ENCODE peak calls at places on chromosome 13, in four cellular contexts. W is endothelial cell of umbilical vein, V is IMR-90, Q is SK-N-MC. G is an unnamed sample.

GRCh38 chr13:98847780-98848179 is 95.3 kb upstream of the SLC15A1 start:
- DNase-seq in W (no peak), V (no peak), Q (no peak), G (no peak)

GRCh38 chr13:36344173-36344572 is 2.0 kb downstream of the SPART start:
- DNase-seq in Q (no peak), V (peak), W (no peak), G (no peak)

GRCh38 chr13:48500652-48501197 is 32.2 kb downstream of the RCBTB2 start:
- DNase-seq in Q (peak), W (no peak), V (peak), G (no peak)

GRCh38 chr13:95677564-95678386 is 836 bp downstream of the DNAJC3 start:
- DNase-seq in Q (no peak), W (peak), V (peak), G (peak)

GRCh38 chr13:43905435-43906031 is 25.8 kb downstream of the LACC1 start:
- DNase-seq in W (peak), V (peak), Q (peak), G (peak)

GRCh38 chr13:31094331-31095015 is 67.2 kb downstream of the HSPH1 start:
- DNase-seq in Q (no peak), V (no peak), W (no peak), G (no peak)

GRCh38 chr13:113815151-113816058 is 48.5 kb downstream of the GAS6 start:
- DNase-seq in V (no peak), Q (no peak), W (peak), G (no peak)

GRCh38 chr13:46648166-46648607 is 95.2 kb downstream of the LRCH1 start:
- DNase-seq in Q (no peak), W (no peak), V (peak), G (peak)

GRCh38 chr13:71067164-71067815 is 799.7 kb downstream of the DACH1 start:
- DNase-seq in Q (no peak), V (no peak), W (peak), G (no peak)

GRCh38 chr13:46964789-46965527 is 68.1 kb upstream of the HTR2A start:
- DNase-seq in V (peak), Q (no peak), W (no peak), G (no peak)

GRCh38 chr13:51233117-51233826 is 11.1 kb downstream of the FAM124A start:
- DNase-seq in W (no peak), Q (no peak), V (no peak), G (no peak)

GRCh38 chr13:102097708-102098107 is 304.1 kb downstream of the FGF14 start:
- DNase-seq in Q (no peak), V (no peak), W (no peak), G (no peak)

GRCh38 chr13:53694814-53695533 is 666.4 kb downstream of the OLFM4 start:
- DNase-seq in W (no peak), Q (peak), V (no peak), G (no peak)

GRCh38 chr13:112526146-112526853 is 61.7 kb downstream of the TUBGCP3 start:
- DNase-seq in Q (no peak), V (no peak), W (no peak), G (no peak)

GRCh38 chr13:44972956-44973581 is 16.2 kb downstream of the NUFIP1 start:
- DNase-seq in V (peak), W (peak), Q (no peak), G (no peak)

GRCh38 chr13:108214511-108215383 is 589 bp downstream of the LIG4 start:
- DNase-seq in W (no peak), V (no peak), Q (no peak), G (peak)

GRCh38 chr13:52001120-52001731 is 10.0 kb downstream of the ATP7B start:
- DNase-seq in V (peak), Q (peak), W (peak), G (no peak)

GRCh38 chr13:72798817-72799216 is 16.9 kb downstream of the PIBF1 start:
- DNase-seq in Q (no peak), V (no peak), W (no peak), G (no peak)

GRCh38 chr13:30105381-30105780 is 202.0 kb downstream of the KATNAL1 start:
- DNase-seq in V (no peak), Q (no peak), W (no peak), G (no peak)

GRCh38 chr13:106867249-106867648 is 299.3 kb upstream of the ARGLU1 start:
- DNase-seq in V (no peak), W (peak), Q (no peak), G (no peak)

GRCh38 chr13:73673931-73674330 is 460.3 kb downstream of the KLF12 start:
- DNase-seq in W (no peak), V (no peak), Q (no peak), G (no peak)

GRCh38 chr13:98853791-98854191 is 101.3 kb upstream of the SLC15A1 start:
- DNase-seq in V (peak), W (no peak), Q (no peak), G (no peak)

GRCh38 chr13:105897575-105897974 is 637.9 kb downstream of the EFNB2 start:
- DNase-seq in V (no peak), Q (no peak), W (no peak), G (no peak)

GRCh38 chr13:113919761-113920160 is 54.1 kb downstream of the C13orf46 start:
- DNase-seq in W (no peak), V (no peak), Q (no peak), G (no peak)

GRCh38 chr13:34128661-34129060 is 310.7 kb downstream of the RFC3 start:
- DNase-seq in V (no peak), W (no peak), Q (no peak), G (no peak)

DNA sequence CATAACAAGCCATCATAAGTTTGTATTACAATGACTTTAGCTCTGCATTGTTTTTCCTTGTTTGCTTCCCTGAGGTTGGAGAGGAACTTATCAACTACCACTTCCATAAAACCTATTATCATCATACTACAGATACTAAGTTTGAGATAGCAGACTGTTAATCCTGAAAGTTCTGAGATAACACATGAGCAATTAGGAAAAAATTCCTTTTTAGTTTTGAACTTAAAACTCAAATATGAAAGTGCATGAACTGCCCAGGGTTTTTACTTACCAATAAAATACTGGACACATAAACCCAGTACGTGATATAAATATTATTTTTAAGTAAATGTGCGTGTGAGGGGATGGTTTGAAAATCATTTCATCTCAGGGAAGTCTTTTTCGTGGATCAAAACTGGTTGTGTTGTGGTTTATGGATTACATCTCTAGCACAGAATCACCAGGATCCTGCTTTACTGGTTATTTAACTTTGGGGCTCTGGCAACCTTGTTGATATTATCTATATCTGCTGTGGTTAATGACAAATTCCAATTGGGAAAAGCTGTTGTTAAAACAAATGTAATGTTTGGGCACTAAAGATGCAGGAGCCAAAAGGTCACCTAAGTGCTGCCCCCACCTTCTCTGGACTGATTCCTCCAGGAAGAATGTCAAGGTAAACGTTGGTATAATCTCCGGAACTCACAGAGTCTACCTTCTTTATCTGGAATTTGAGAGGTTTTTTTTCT is 12.4 kb downstream of the CDX2 start:
- DNase-seq in Q (no peak), V (no peak), W (no peak), G (peak)
- H3K9ac ChIP-seq in Q (no peak), V (no peak), W (no peak), G (peak)

GRCh38 chr13:110540871-110541525 is 20.5 kb downstream of the RAB20 start:
- DNase-seq in W (no peak), Q (no peak), V (no peak), G (no peak)
- H3K27ac ChIP-seq in W (no peak), Q (no peak), V (peak), G (peak)

DNA sequence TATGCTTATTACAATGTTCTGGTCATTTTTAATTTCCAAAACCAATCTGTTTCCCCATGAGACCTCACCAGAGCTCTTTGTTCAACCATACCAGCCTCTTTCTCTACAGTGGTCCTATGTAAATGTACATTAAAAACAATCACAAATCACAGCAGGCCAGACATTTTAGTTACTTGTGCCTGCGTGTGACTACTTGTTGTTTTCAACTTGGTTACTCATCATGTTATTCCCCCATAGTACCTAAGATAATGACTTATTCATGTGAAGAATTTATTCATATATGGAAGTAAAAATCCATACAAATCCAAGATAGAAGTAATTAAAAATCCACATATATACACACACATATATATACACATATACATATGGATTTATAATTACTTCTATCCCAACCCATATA is 379.6 kb downstream of the SLITRK6 start:
- DNase-seq in V (no peak), Q (no peak), W (no peak), G (no peak)
- H3K9ac ChIP-seq in V (no peak), Q (no peak), W (no peak), G (no peak)

DNA sequence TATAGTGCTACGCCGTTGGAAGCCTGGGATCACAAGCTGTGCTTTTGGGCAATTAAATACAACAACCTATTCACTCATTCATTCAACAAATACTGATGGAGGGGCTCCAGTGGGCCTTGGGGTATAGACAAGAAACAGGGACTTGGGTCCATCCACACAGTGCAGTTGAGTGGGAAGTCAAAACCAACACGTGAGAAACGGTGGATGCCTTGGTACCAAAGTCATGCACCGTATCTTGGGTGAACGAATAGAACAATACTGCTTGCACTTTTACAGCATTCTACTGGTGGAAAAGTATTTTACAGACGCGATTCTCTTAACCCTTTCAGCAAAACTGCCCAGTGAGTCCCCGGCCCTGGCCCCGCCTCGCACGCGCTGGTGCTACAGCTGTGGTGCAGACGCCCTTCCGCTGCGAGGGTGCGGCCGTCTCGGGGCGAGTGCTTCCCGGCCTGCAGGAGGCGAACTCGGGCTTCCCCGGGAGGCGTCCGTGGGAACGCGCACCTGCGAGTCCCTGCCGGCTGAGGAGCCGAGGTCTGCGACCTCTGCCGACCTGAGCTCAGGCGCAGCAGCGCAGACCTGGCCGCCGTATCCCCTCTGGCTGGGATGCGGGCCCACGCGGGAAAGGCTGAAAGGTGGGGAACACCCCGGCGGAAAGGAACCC is 8.3 kb downstream of the TNFRSF19 start:
- DNase-seq in V (peak), W (peak), Q (no peak), G (peak)
- H3K27ac ChIP-seq in V (peak), W (no peak), Q (no peak), G (peak)